ENCODE peak calls at places on chromosome 7, in four cellular contexts. D is GM12878, G is K562, N is HepG2. R is an unnamed sample.

GRCh38 chr7:141221007-141221612 is 147.2 kb downstream of the TMEM178B start:
- DNase-seq in D (no peak), G (no peak), N (no peak), R (no peak)

GRCh38 chr7:3722396-3722846 is 421.4 kb downstream of the SDK1 start:
- DNase-seq in D (no peak), G (no peak), N (peak), R (peak)

GRCh38 chr7:39589323-39590111 is 23.3 kb downstream of the YAE1 start:
- DNase-seq in D (peak), G (peak), N (no peak), R (peak)

GRCh38 chr7:18352339-18353255 is 143.0 kb upstream of the HDAC9 start:
- DNase-seq in D (no peak), G (peak), N (peak), R (peak)

GRCh38 chr7:104627516-104627915 is 299.1 kb downstream of the LHFPL3 start:
- DNase-seq in D (no peak), G (no peak), N (no peak), R (no peak)

GRCh38 chr7:37683263-37684120 is at the start of gene GPR141:
- DNase-seq in D (peak), G (no peak), N (no peak), R (no peak)

GRCh38 chr7:138663741-138664710 is 37.1 kb downstream of the SVOPL start:
- DNase-seq in D (no peak), G (no peak), N (no peak), R (no peak)

GRCh38 chr7:121872831-121873764 is at the start of gene PTPRZ1:
- DNase-seq in D (no peak), G (no peak), N (no peak), R (no peak)

GRCh38 chr7:158546214-158546613 is 41.4 kb downstream of the PTPRN2 start:
- DNase-seq in D (no peak), G (no peak), N (no peak), R (no peak)

GRCh38 chr7:66920769-66921395 is at the start of gene TMEM248:
- DNase-seq in D (peak), G (peak), N (peak), R (peak)

GRCh38 chr7:153401795-153402720 is 642.5 kb downstream of the ACTR3B start:
- DNase-seq in D (no peak), G (no peak), N (no peak), R (no peak)

GRCh38 chr7:149787428-149788299 is 14.3 kb upstream of the ZNF467 start:
- DNase-seq in D (no peak), G (peak), N (no peak), R (peak)

GRCh38 chr7:151134743-151135524 is 32.6 kb downstream of the GBX1 start:
- DNase-seq in D (no peak), G (no peak), N (no peak), R (no peak)

GRCh38 chr7:8204674-8205377 is 57.1 kb downstream of the ICA1 start:
- DNase-seq in D (no peak), G (no peak), N (no peak), R (no peak)

GRCh38 chr7:159099711-159100231 is 44.9 kb downstream of the VIPR2 start:
- DNase-seq in D (no peak), G (no peak), N (no peak), R (no peak)

GRCh38 chr7:22551768-22552513 is 52.0 kb upstream of the STEAP1B start:
- DNase-seq in D (no peak), G (no peak), N (no peak), R (no peak)

GRCh38 chr7:138865843-138866242 is 67.8 kb upstream of the ATP6V0A4 start:
- DNase-seq in D (peak), G (peak), N (no peak), R (no peak)

GRCh38 chr7:145863-146262 is 46.5 kb upstream of the FAM20C start:
- DNase-seq in D (no peak), G (no peak), N (no peak), R (no peak)

GRCh38 chr7:152574892-152575511 is 100.9 kb downstream of the XRCC2 start:
- DNase-seq in D (peak), G (no peak), N (no peak), R (no peak)

DNA sequence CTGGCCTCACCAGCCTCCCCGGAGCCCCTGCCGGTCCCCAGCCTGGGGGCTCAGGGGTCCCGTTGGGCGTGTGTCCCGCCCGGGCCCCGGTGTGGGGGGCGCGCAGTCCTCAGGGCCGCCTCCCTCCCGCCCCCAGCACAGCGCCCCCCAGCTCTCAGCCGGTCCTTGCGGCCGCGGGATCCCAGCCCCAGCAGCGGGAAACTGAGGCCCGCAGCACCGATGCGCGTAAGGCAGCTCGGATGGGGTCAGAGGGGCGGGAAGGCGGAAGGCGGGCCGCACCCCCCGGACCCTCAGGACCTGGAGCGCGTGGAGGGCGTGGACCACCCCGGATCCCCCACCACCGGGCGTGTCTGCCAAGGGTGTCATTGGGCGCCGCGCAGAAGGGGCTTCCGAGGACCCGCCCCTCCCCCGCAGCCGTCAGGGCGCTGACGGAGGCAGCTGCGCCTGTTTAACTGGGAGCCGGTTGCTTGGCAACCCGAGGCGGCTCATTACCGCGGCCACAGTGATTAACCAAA is 14.9 kb downstream of the UNCX start:
- DNase-seq in D (no peak), G (peak), N (no peak), R (no peak)
- TF ChIP-seq KDM1A in D (no peak), G (no peak), N (no peak), R (no peak)

DNA sequence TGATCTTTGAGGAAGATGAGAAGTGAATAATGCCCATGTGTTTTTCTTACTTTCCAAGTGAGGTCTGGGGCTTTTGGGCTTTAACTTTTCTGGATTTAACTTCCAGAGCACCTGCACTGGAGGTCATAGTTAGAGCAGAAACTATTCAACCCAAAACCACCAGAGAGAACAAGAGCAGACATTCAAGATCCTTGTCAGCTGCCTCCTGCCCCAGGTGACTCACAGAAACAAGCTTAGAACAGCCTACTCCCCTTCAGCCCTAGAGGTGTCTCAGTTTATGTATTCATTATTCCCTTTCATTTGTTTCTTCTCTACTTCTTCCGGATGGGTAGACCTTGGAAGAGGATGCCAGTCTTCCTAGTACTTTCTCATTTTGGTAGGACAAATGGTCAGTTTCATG is 270.5 kb downstream of the CNTNAP2 start:
- DNase-seq in D (no peak), G (no peak), N (no peak), R (no peak)
- TF ChIP-seq KDM1A in D (no peak), G (no peak), N (no peak), R (no peak)

DNA sequence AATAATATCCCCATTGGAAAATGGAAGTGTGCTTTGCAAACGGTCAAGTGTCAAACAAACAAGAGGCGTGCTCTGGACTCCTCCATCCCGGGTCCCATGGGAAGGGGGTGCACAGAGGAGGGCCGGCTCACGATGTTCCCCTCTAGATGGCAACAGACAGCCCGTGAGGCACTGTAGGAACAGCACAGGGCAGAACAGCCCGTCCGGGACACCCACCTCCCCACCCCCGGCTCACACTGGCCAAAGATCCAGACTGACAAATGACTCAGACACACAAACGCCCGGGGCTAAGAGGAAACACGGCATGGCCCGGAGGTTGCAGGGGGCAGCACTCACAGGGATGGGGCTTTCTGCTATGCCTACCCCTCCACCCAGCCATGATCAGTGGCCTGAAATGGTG is 4.9 kb upstream of the ELN start:
- DNase-seq in D (no peak), G (peak), N (peak), R (peak)
- TF ChIP-seq KDM1A in D (no peak), G (no peak), N (no peak), R (no peak)

DNA sequence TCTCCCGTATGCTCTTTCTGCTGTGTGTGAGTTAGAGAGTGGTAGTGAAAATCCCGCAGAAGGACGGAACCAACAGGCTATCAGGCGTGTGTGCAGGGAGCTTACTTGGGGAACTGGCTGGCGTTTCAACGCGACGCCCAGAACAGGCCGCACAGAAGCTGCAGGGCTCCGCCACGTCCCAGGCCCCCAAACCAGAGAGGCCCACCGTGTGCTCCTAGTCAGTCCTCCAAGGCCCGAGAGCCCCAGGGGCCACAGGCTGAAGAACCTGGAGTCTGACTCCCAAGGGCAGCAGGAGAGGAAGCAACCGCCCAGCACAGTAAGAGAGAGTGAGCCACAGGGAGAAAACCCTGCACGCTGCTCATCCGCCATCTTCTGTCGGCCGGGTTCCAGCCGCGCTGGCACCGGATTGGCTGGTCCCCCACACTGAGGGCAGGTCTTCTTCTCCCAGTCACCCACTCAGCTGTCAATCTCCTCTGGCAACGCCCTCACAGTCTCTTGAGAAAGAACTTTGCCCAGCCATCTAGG is 730.6 kb upstream of the VSTM2A start:
- DNase-seq in D (no peak), G (peak), N (no peak), R (no peak)
- TF ChIP-seq KDM1A in D (no peak), G (no peak), N (no peak), R (no peak)

DNA sequence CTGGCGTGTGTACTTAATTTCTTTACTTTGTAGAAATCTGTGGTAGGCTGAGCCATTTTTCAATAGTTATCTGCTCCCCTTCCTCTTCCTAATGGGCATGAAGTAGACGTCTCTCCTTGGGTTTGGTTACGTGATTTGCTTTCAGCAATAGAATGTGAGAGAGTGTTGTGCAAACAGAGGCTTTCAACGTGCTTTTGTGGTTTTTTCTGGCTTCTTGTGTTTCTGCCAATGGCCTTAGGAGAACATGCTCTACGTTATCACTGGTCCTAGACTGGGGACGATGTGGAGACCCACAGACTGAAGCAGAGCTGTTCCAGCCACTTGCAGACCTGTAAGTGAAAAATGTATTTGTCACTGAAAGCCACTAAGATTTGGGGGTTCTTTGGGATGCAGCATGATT is 107.2 kb upstream of the NPTX2 start:
- DNase-seq in D (no peak), G (no peak), N (no peak), R (no peak)
- TF ChIP-seq KDM1A in D (no peak), G (no peak), N (no peak), R (no peak)

DNA sequence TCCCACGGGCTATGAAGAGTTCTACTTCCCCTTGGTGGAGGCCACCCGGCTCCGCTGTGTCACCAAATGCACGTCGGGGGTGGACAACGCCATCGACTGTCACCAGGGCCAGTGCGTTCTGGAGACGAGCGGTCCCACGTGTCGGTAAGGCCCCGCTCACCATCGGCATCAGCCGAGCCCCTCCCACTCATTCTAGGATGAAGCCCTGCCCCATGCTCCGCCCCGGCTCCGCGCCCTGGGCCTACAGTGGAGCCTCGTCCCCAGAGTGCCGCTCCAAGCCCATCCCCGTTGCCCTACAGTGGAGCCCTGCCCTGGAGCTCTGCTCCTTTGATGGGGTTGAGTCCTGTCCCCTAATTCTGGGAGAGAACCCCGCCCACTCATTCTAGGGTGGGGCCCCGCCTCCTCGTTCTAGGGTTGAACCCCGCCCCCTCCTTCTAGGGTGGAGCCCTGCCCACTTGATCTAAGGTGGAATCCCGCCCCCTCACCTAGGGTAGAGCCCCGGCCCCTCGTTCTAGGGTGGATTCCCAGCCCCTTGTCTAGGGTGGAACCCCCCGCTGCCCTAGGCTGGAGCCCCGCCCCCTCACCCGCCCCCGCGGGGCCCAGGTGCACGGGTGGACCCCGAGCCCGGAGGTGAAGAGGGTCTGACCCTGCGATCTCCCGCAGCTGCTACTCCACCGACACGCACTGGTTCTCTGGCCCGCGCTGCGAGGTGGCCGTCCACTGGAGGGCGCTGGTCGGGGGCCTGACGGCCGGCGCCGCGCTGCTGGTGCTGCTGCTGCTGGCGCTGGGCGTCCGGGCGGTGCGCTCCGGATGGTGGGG is 3.4 kb upstream of the MUC12 start:
- DNase-seq in D (no peak), G (peak), N (peak), R (peak)
- TF ChIP-seq KDM1A in D (no peak), G (no peak), N (no peak), R (no peak)

DNA sequence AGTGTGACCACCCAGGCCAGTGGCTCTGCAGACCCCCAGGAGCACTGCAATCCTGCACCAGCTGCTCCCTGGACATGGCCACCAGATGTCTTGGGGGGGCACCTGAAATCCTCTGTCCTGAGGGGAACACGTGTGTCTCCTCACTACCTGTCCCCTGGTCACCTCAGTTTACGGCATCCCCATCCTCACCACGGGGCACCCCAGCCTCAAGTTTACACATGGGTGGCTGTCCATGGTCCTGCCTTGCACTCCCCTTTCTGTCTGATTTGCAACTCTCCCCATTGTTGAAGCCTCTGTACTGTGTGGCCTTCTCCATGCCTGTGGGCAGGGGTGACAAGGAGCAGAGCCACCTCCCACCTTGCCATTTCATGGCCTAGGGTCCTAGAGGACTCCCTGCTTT is 67.2 kb downstream of the RAMP3 start:
- DNase-seq in D (no peak), G (peak), N (no peak), R (no peak)
- TF ChIP-seq KDM1A in D (no peak), G (no peak), N (no peak), R (no peak)

R was measured in A549.